ENCODE peak calls at places on chromosomes 6 and 20, in six cellular contexts. One of them, this sample, is unnamed.
A peak's percentile ranks its signal among the peaks of the same experiment; 100 is the strongest.

GRCh38 chr6:78701407-78701806 is 165.9 kb upstream of the IRAK1BP1 start:
- DNase-seq in posterior vena cava: no peak
- DNase-seq in T-helper 1 cell: no peak
- DNase-seq in NCI-H1436: no peak
- DNase-seq in EL: peak; percentile 62
- DNase-seq in CD8-positive, alpha-beta T cell: no peak
- DNase-seq in this sample: no peak

GRCh38 chr20:48797275-48797825 is 30.4 kb downstream of the PREX1 start:
- DNase-seq in posterior vena cava: peak; percentile 83
- DNase-seq in T-helper 1 cell: no peak
- DNase-seq in NCI-H1436: no peak
- DNase-seq in EL: no peak
- DNase-seq in CD8-positive, alpha-beta T cell: no peak
- DNase-seq in this sample: peak; percentile 60

GRCh38 chr6:35599761-35600658 is 87.3 kb upstream of the TULP1 start:
- DNase-seq in posterior vena cava: no peak
- DNase-seq in T-helper 1 cell: no peak
- DNase-seq in NCI-H1436: no peak
- DNase-seq in EL: no peak
- DNase-seq in CD8-positive, alpha-beta T cell: peak; percentile 41
- DNase-seq in this sample: no peak

GRCh38 chr6:91276315-91276714 is 689.4 kb upstream of the MAP3K7 start:
- DNase-seq in posterior vena cava: no peak
- DNase-seq in T-helper 1 cell: no peak
- DNase-seq in NCI-H1436: peak; percentile 10
- DNase-seq in EL: no peak
- DNase-seq in CD8-positive, alpha-beta T cell: no peak
- DNase-seq in this sample: peak; percentile 28

GRCh38 chr6:151229401-151230276 is 10.1 kb upstream of the AKAP12 start:
- DNase-seq in posterior vena cava: no peak
- DNase-seq in T-helper 1 cell: no peak
- DNase-seq in NCI-H1436: no peak
- DNase-seq in EL: no peak
- DNase-seq in CD8-positive, alpha-beta T cell: no peak
- DNase-seq in this sample: no peak

GRCh38 chr6:46719099-46719498 is 16.1 kb downstream of the PLA2G7 start:
- DNase-seq in posterior vena cava: no peak
- DNase-seq in T-helper 1 cell: no peak
- DNase-seq in NCI-H1436: no peak
- DNase-seq in EL: peak; percentile 31
- DNase-seq in CD8-positive, alpha-beta T cell: no peak
- DNase-seq in this sample: no peak

GRCh38 chr6:161001421-161001820 is 9.9 kb downstream of the MAP3K4 start:
- DNase-seq in posterior vena cava: no peak
- DNase-seq in T-helper 1 cell: no peak
- DNase-seq in NCI-H1436: no peak
- DNase-seq in EL: no peak
- DNase-seq in CD8-positive, alpha-beta T cell: no peak
- DNase-seq in this sample: no peak

GRCh38 chr6:49978332-49979226 is 9.2 kb upstream of the DEFB113 start:
- DNase-seq in posterior vena cava: no peak
- DNase-seq in T-helper 1 cell: no peak
- DNase-seq in NCI-H1436: no peak
- DNase-seq in EL: no peak
- DNase-seq in CD8-positive, alpha-beta T cell: no peak
- DNase-seq in this sample: peak; percentile 7

GRCh38 chr6:148240463-148240845 is 102.2 kb upstream of the SASH1 start:
- DNase-seq in posterior vena cava: no peak
- DNase-seq in T-helper 1 cell: no peak
- DNase-seq in NCI-H1436: no peak
- DNase-seq in EL: peak; percentile 81
- DNase-seq in CD8-positive, alpha-beta T cell: no peak
- DNase-seq in this sample: no peak

GRCh38 chr6:161152904-161153662 is 120.8 kb downstream of the AGPAT4 start:
- DNase-seq in posterior vena cava: no peak
- DNase-seq in T-helper 1 cell: no peak
- DNase-seq in NCI-H1436: no peak
- DNase-seq in EL: peak; percentile 8
- DNase-seq in CD8-positive, alpha-beta T cell: no peak
- DNase-seq in this sample: no peak

GRCh38 chr6:15535495-15536200 is 127.2 kb downstream of the DTNBP1 start:
- DNase-seq in posterior vena cava: no peak
- DNase-seq in T-helper 1 cell: no peak
- DNase-seq in NCI-H1436: no peak
- DNase-seq in EL: no peak
- DNase-seq in CD8-positive, alpha-beta T cell: no peak
- DNase-seq in this sample: no peak

GRCh38 chr6:85449818-85450577 is at the start of gene NT5E:
- DNase-seq in posterior vena cava: peak; percentile 94
- DNase-seq in T-helper 1 cell: peak; percentile 15
- DNase-seq in NCI-H1436: no peak
- DNase-seq in EL: peak; percentile 88
- DNase-seq in CD8-positive, alpha-beta T cell: peak; percentile 61
- DNase-seq in this sample: peak; percentile 61

GRCh38 chr6:52233975-52234823 is 10.1 kb downstream of the IL17F start:
- DNase-seq in posterior vena cava: no peak
- DNase-seq in T-helper 1 cell: no peak
- DNase-seq in NCI-H1436: no peak
- DNase-seq in EL: peak; percentile 70
- DNase-seq in CD8-positive, alpha-beta T cell: no peak
- DNase-seq in this sample: peak; percentile 48